ENCODE peak calls at places on chromosomes 5 and 9, in six cellular contexts. One of them, this sample, is unnamed.

GRCh38 chr9:117153021-117153420 is 261.8 kb downstream of the ASTN2 start:
- DNase-seq in cardiac fibroblast: peak
- DNase-seq in kidney epithelial cell: peak
- DNase-seq in fibroblast of mammary gland: peak
- DNase-seq in A549: no peak
- DNase-seq in cardiac muscle cell: no peak
- DNase-seq in this sample: no peak

GRCh38 chr5:399296-400281 is 43.4 kb upstream of the EXOC3 start:
- DNase-seq in cardiac fibroblast: peak
- DNase-seq in kidney epithelial cell: peak
- DNase-seq in fibroblast of mammary gland: peak
- DNase-seq in A549: peak
- DNase-seq in cardiac muscle cell: peak
- DNase-seq in this sample: peak

GRCh38 chr9:123940721-123941534 is 11.0 kb upstream of the DENND1A start:
- DNase-seq in cardiac fibroblast: no peak
- DNase-seq in kidney epithelial cell: no peak
- DNase-seq in fibroblast of mammary gland: no peak
- DNase-seq in A549: no peak
- DNase-seq in cardiac muscle cell: no peak
- DNase-seq in this sample: no peak

GRCh38 chr9:93620881-93621820 is 44.8 kb downstream of the PHF2 start:
- DNase-seq in cardiac fibroblast: no peak
- DNase-seq in kidney epithelial cell: no peak
- DNase-seq in fibroblast of mammary gland: no peak
- DNase-seq in A549: no peak
- DNase-seq in cardiac muscle cell: no peak
- DNase-seq in this sample: no peak

GRCh38 chr9:137305788-137306545 is 3.9 kb upstream of the NRARP start:
- DNase-seq in cardiac fibroblast: no peak
- DNase-seq in kidney epithelial cell: no peak
- DNase-seq in fibroblast of mammary gland: no peak
- DNase-seq in A549: no peak
- DNase-seq in cardiac muscle cell: no peak
- DNase-seq in this sample: no peak

GRCh38 chr9:3578786-3579185 is 53.0 kb upstream of the RFX3 start:
- DNase-seq in cardiac fibroblast: peak
- DNase-seq in kidney epithelial cell: peak
- DNase-seq in fibroblast of mammary gland: peak
- DNase-seq in A549: no peak
- DNase-seq in cardiac muscle cell: peak
- DNase-seq in this sample: no peak

GRCh38 chr9:10059044-10059443 is 553.8 kb downstream of the PTPRD start:
- DNase-seq in cardiac fibroblast: peak
- DNase-seq in kidney epithelial cell: no peak
- DNase-seq in fibroblast of mammary gland: peak
- DNase-seq in A549: no peak
- DNase-seq in cardiac muscle cell: peak
- DNase-seq in this sample: no peak

GRCh38 chr5:58722160-58722559 is 139.3 kb downstream of the RAB3C start:
- DNase-seq in cardiac fibroblast: no peak
- DNase-seq in kidney epithelial cell: no peak
- DNase-seq in fibroblast of mammary gland: no peak
- DNase-seq in A549: no peak
- DNase-seq in cardiac muscle cell: no peak
- DNase-seq in this sample: no peak

GRCh38 chr5:100841358-100842076 is 61.6 kb downstream of the ST8SIA4 start:
- DNase-seq in cardiac fibroblast: peak
- DNase-seq in kidney epithelial cell: peak
- DNase-seq in fibroblast of mammary gland: no peak
- DNase-seq in A549: no peak
- DNase-seq in cardiac muscle cell: no peak
- DNase-seq in this sample: no peak

GRCh38 chr5:16894236-16895057 is 41.6 kb downstream of the MYO10 start:
- DNase-seq in cardiac fibroblast: peak
- DNase-seq in kidney epithelial cell: peak
- DNase-seq in fibroblast of mammary gland: peak
- DNase-seq in A549: peak
- DNase-seq in cardiac muscle cell: peak
- DNase-seq in this sample: no peak
- H3K4me3 ChIP-seq in cardiac fibroblast: no peak
- H3K4me3 ChIP-seq in kidney epithelial cell: no peak
- H3K4me3 ChIP-seq in fibroblast of mammary gland: no peak
- H3K4me3 ChIP-seq in A549: peak
- H3K4me3 ChIP-seq in cardiac muscle cell: no peak
- H3K4me3 ChIP-seq in this sample: no peak

DNA sequence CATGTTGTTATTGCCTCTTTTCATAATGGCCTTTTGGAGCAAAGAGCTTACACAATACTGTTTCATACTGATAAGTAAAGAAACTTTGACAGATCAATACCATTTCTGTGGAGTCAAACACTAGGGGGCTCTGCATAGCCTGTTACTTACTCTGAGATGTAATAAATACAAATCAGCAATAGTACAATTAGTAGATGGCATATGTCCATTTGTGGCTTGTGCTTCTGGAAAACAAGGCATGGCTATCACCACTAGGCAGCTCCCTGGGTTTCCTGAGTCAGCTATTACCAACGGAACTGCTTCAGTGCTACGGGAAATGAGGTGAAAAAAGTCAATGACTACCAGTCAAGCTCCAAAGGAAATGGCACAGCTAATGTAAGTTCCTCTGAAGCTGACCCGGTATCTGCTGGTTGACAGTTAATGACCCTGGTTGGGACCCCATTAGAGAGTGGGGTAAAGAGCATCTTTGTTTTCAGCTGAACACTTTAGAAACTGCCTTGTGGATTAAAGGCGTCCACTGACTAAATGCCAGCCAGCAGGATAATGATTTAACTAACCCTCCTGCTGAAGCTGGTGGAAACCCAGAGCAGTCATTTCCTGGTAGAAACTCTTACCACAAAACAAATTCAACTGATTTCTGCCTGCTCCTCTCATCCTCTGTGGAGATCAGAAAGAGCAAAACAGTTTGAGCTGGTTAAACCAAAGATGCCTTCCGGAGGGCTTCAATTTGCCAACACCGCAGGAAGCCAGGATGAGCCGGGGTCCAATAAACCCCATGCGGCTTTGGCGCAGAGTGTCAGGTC is 69.0 kb upstream of the FAM169A start:
- DNase-seq in cardiac fibroblast: peak
- DNase-seq in kidney epithelial cell: no peak
- DNase-seq in fibroblast of mammary gland: peak
- DNase-seq in A549: no peak
- DNase-seq in cardiac muscle cell: peak
- DNase-seq in this sample: no peak
- TF ChIP-seq CTCF in cardiac fibroblast: peak
- TF ChIP-seq CTCF in kidney epithelial cell: peak
- TF ChIP-seq CTCF in fibroblast of mammary gland: peak
- TF ChIP-seq CTCF in A549: peak
- TF ChIP-seq CTCF in cardiac muscle cell: peak
- TF ChIP-seq CTCF in this sample: peak

GRCh38 chr5:6448141-6448491 is 543 bp upstream of the UBE2QL1 start:
- DNase-seq in cardiac fibroblast: no peak
- DNase-seq in kidney epithelial cell: no peak
- DNase-seq in fibroblast of mammary gland: no peak
- DNase-seq in A549: no peak
- DNase-seq in cardiac muscle cell: no peak
- DNase-seq in this sample: no peak

GRCh38 chr5:6447384-6448140 is 1.1 kb upstream of the UBE2QL1 start:
- DNase-seq in cardiac fibroblast: no peak
- DNase-seq in kidney epithelial cell: no peak
- DNase-seq in fibroblast of mammary gland: no peak
- DNase-seq in A549: no peak
- DNase-seq in cardiac muscle cell: no peak
- DNase-seq in this sample: no peak

GRCh38 chr5:6449465-6450158 is 953 bp downstream of the UBE2QL1 start:
- DNase-seq in cardiac fibroblast: no peak
- DNase-seq in kidney epithelial cell: no peak
- DNase-seq in fibroblast of mammary gland: no peak
- DNase-seq in A549: no peak
- DNase-seq in cardiac muscle cell: no peak
- DNase-seq in this sample: no peak

GRCh38 chr5:6450235-6450860 is 1.7 kb downstream of the UBE2QL1 start:
- DNase-seq in cardiac fibroblast: no peak
- DNase-seq in kidney epithelial cell: no peak
- DNase-seq in fibroblast of mammary gland: no peak
- DNase-seq in A549: no peak
- DNase-seq in cardiac muscle cell: no peak
- DNase-seq in this sample: no peak

GRCh38 chr5:6448622-6449464 is at the start of gene UBE2QL1:
- DNase-seq in cardiac fibroblast: peak
- DNase-seq in kidney epithelial cell: no peak
- DNase-seq in fibroblast of mammary gland: no peak
- DNase-seq in A549: no peak
- DNase-seq in cardiac muscle cell: no peak
- DNase-seq in this sample: no peak
- H3K4me3 ChIP-seq in cardiac fibroblast: no peak
- H3K4me3 ChIP-seq in kidney epithelial cell: peak
- H3K4me3 ChIP-seq in fibroblast of mammary gland: no peak
- H3K4me3 ChIP-seq in A549: peak
- H3K4me3 ChIP-seq in cardiac muscle cell: peak
- H3K4me3 ChIP-seq in this sample: peak

GRCh38 chr5:51033215-51033614 is 350.0 kb upstream of the ISL1 start:
- DNase-seq in cardiac fibroblast: no peak
- DNase-seq in kidney epithelial cell: no peak
- DNase-seq in fibroblast of mammary gland: no peak
- DNase-seq in A549: no peak
- DNase-seq in cardiac muscle cell: no peak
- DNase-seq in this sample: no peak

GRCh38 chr5:51039915-51040314 is 343.3 kb upstream of the ISL1 start:
- DNase-seq in cardiac fibroblast: no peak
- DNase-seq in kidney epithelial cell: no peak
- DNase-seq in fibroblast of mammary gland: no peak
- DNase-seq in A549: no peak
- DNase-seq in cardiac muscle cell: no peak
- DNase-seq in this sample: no peak

GRCh38 chr5:51034501-51034900 is 348.7 kb upstream of the ISL1 start:
- DNase-seq in cardiac fibroblast: no peak
- DNase-seq in kidney epithelial cell: no peak
- DNase-seq in fibroblast of mammary gland: no peak
- DNase-seq in A549: no peak
- DNase-seq in cardiac muscle cell: no peak
- DNase-seq in this sample: no peak
- TF ChIP-seq CTCF in cardiac fibroblast: no peak
- TF ChIP-seq CTCF in kidney epithelial cell: no peak
- TF ChIP-seq CTCF in fibroblast of mammary gland: no peak
- TF ChIP-seq CTCF in A549: no peak
- TF ChIP-seq CTCF in cardiac muscle cell: no peak
- TF ChIP-seq CTCF in this sample: no peak

GRCh38 chr5:180071418-180072255 is at the start of gene RNF130:
- DNase-seq in cardiac fibroblast: peak
- DNase-seq in kidney epithelial cell: peak
- DNase-seq in fibroblast of mammary gland: peak
- DNase-seq in A549: peak
- DNase-seq in cardiac muscle cell: peak
- DNase-seq in this sample: no peak

GRCh38 chr5:180070726-180071417 is 687 bp downstream of the RNF130 start:
- DNase-seq in cardiac fibroblast: peak
- DNase-seq in kidney epithelial cell: no peak
- DNase-seq in fibroblast of mammary gland: peak
- DNase-seq in A549: peak
- DNase-seq in cardiac muscle cell: peak
- DNase-seq in this sample: no peak

GRCh38 chr5:180068519-180069090 is 3.0 kb downstream of the RNF130 start:
- DNase-seq in cardiac fibroblast: no peak
- DNase-seq in kidney epithelial cell: no peak
- DNase-seq in fibroblast of mammary gland: no peak
- DNase-seq in A549: no peak
- DNase-seq in cardiac muscle cell: no peak
- DNase-seq in this sample: no peak

GRCh38 chr5:180067986-180068385 is 3.6 kb downstream of the RNF130 start:
- DNase-seq in cardiac fibroblast: no peak
- DNase-seq in kidney epithelial cell: no peak
- DNase-seq in fibroblast of mammary gland: no peak
- DNase-seq in A549: no peak
- DNase-seq in cardiac muscle cell: no peak
- DNase-seq in this sample: no peak

GRCh38 chr5:180069589-180070247 is 1.8 kb downstream of the RNF130 start:
- DNase-seq in cardiac fibroblast: no peak
- DNase-seq in kidney epithelial cell: no peak
- DNase-seq in fibroblast of mammary gland: no peak
- DNase-seq in A549: no peak
- DNase-seq in cardiac muscle cell: peak
- DNase-seq in this sample: no peak
- H3K4me3 ChIP-seq in cardiac fibroblast: no peak
- H3K4me3 ChIP-seq in kidney epithelial cell: no peak
- H3K4me3 ChIP-seq in fibroblast of mammary gland: no peak
- H3K4me3 ChIP-seq in A549: peak
- H3K4me3 ChIP-seq in cardiac muscle cell: peak
- H3K4me3 ChIP-seq in this sample: no peak

GRCh38 chr9:89352451-89352850 is 34.2 kb downstream of the SECISBP2 start:
- DNase-seq in cardiac fibroblast: no peak
- DNase-seq in kidney epithelial cell: no peak
- DNase-seq in fibroblast of mammary gland: no peak
- DNase-seq in A549: no peak
- DNase-seq in cardiac muscle cell: no peak
- DNase-seq in this sample: no peak

GRCh38 chr9:89352874-89353649 is 34.8 kb downstream of the SECISBP2 start:
- DNase-seq in cardiac fibroblast: no peak
- DNase-seq in kidney epithelial cell: no peak
- DNase-seq in fibroblast of mammary gland: no peak
- DNase-seq in A549: no peak
- DNase-seq in cardiac muscle cell: no peak
- DNase-seq in this sample: no peak

GRCh38 chr9:89351584-89351983 is 33.3 kb downstream of the SECISBP2 start:
- DNase-seq in cardiac fibroblast: no peak
- DNase-seq in kidney epithelial cell: no peak
- DNase-seq in fibroblast of mammary gland: no peak
- DNase-seq in A549: no peak
- DNase-seq in cardiac muscle cell: no peak
- DNase-seq in this sample: no peak

GRCh38 chr9:89354471-89354870 is 36.2 kb downstream of the SECISBP2 start:
- DNase-seq in cardiac fibroblast: no peak
- DNase-seq in kidney epithelial cell: no peak
- DNase-seq in fibroblast of mammary gland: no peak
- DNase-seq in A549: no peak
- DNase-seq in cardiac muscle cell: no peak
- DNase-seq in this sample: no peak

GRCh38 chr9:89353989-89354388 is 35.7 kb downstream of the SECISBP2 start:
- DNase-seq in cardiac fibroblast: peak
- DNase-seq in kidney epithelial cell: no peak
- DNase-seq in fibroblast of mammary gland: no peak
- DNase-seq in A549: peak
- DNase-seq in cardiac muscle cell: no peak
- DNase-seq in this sample: no peak
- TF ChIP-seq CTCF in cardiac fibroblast: no peak
- TF ChIP-seq CTCF in kidney epithelial cell: no peak
- TF ChIP-seq CTCF in fibroblast of mammary gland: peak
- TF ChIP-seq CTCF in A549: no peak
- TF ChIP-seq CTCF in cardiac muscle cell: no peak
- TF ChIP-seq CTCF in this sample: no peak

GRCh38 chr9:5511476-5511875 is 1.1 kb downstream of the PDCD1LG2 start:
- DNase-seq in cardiac fibroblast: peak
- DNase-seq in kidney epithelial cell: no peak
- DNase-seq in fibroblast of mammary gland: peak
- DNase-seq in A549: no peak
- DNase-seq in cardiac muscle cell: no peak
- DNase-seq in this sample: no peak
- H3K4me3 ChIP-seq in cardiac fibroblast: peak
- H3K4me3 ChIP-seq in kidney epithelial cell: no peak
- H3K4me3 ChIP-seq in fibroblast of mammary gland: peak
- H3K4me3 ChIP-seq in A549: no peak
- H3K4me3 ChIP-seq in cardiac muscle cell: no peak
- H3K4me3 ChIP-seq in this sample: peak

This sample was measured in GM12864.